ENCODE peak calls at places on chromosomes 16 and 17, in nine cellular contexts. One of them, this sample, is unnamed.

GRCh38 chr16:30748634-30749445 is 615 bp downstream of the PHKG2 start:
- DNase-seq in fibroblast of the aortic adventitia: peak
- DNase-seq in HFFc6: peak
- DNase-seq in neural progenitor cell: peak
- DNase-seq in activated gamma-delta T cell treated with Interleukin-2 at 50 U/mL for 16 hours: peak
- DNase-seq in effector memory CD8-positive, alpha-beta T cell: no peak
- DNase-seq in Calu3: peak
- DNase-seq in KBM-7: no peak
- DNase-seq in NCI-H1092 treated with DMSO at 0.1 percent for 48 hours: no peak
- DNase-seq in this sample: peak

GRCh38 chr17:66952031-66952524 is 12.4 kb upstream of the CACNG4 start:
- DNase-seq in neural progenitor cell: peak
- DNase-seq in KBM-7: no peak
- DNase-seq in Calu3: peak
- DNase-seq in fibroblast of the aortic adventitia: no peak
- DNase-seq in NCI-H1092 treated with DMSO at 0.1 percent for 48 hours: no peak
- DNase-seq in activated gamma-delta T cell treated with Interleukin-2 at 50 U/mL for 16 hours: no peak
- DNase-seq in effector memory CD8-positive, alpha-beta T cell: no peak
- DNase-seq in HFFc6: peak
- DNase-seq in this sample: peak

GRCh38 chr17:77361986-77362620 is 221.3 kb downstream of the SEC14L1 start:
- DNase-seq in activated gamma-delta T cell treated with Interleukin-2 at 50 U/mL for 16 hours: no peak
- DNase-seq in neural progenitor cell: no peak
- DNase-seq in KBM-7: no peak
- DNase-seq in effector memory CD8-positive, alpha-beta T cell: no peak
- DNase-seq in fibroblast of the aortic adventitia: no peak
- DNase-seq in Calu3: no peak
- DNase-seq in HFFc6: no peak
- DNase-seq in NCI-H1092 treated with DMSO at 0.1 percent for 48 hours: no peak
- DNase-seq in this sample: no peak

GRCh38 chr17:29686998-29687397 is 64.3 kb upstream of the CORO6 start:
- DNase-seq in Calu3: no peak
- DNase-seq in effector memory CD8-positive, alpha-beta T cell: no peak
- DNase-seq in activated gamma-delta T cell treated with Interleukin-2 at 50 U/mL for 16 hours: no peak
- DNase-seq in neural progenitor cell: no peak
- DNase-seq in fibroblast of the aortic adventitia: no peak
- DNase-seq in NCI-H1092 treated with DMSO at 0.1 percent for 48 hours: no peak
- DNase-seq in HFFc6: no peak
- DNase-seq in KBM-7: no peak
- DNase-seq in this sample: no peak

GRCh38 chr16:86396318-86396882 is 113.9 kb upstream of the FOXF1 start:
- DNase-seq in NCI-H1092 treated with DMSO at 0.1 percent for 48 hours: no peak
- DNase-seq in KBM-7: no peak
- DNase-seq in activated gamma-delta T cell treated with Interleukin-2 at 50 U/mL for 16 hours: no peak
- DNase-seq in HFFc6: peak
- DNase-seq in neural progenitor cell: no peak
- DNase-seq in fibroblast of the aortic adventitia: peak
- DNase-seq in Calu3: no peak
- DNase-seq in effector memory CD8-positive, alpha-beta T cell: no peak
- DNase-seq in this sample: no peak

GRCh38 chr16:53509906-53510703 is 7.1 kb upstream of the AKTIP start:
- DNase-seq in fibroblast of the aortic adventitia: peak
- DNase-seq in NCI-H1092 treated with DMSO at 0.1 percent for 48 hours: peak
- DNase-seq in HFFc6: peak
- DNase-seq in activated gamma-delta T cell treated with Interleukin-2 at 50 U/mL for 16 hours: peak
- DNase-seq in neural progenitor cell: peak
- DNase-seq in Calu3: peak
- DNase-seq in KBM-7: peak
- DNase-seq in effector memory CD8-positive, alpha-beta T cell: peak
- DNase-seq in this sample: peak

GRCh38 chr16:69188716-69189115 is 1.8 kb downstream of the SNTB2 start:
- DNase-seq in effector memory CD8-positive, alpha-beta T cell: no peak
- DNase-seq in neural progenitor cell: peak
- DNase-seq in NCI-H1092 treated with DMSO at 0.1 percent for 48 hours: no peak
- DNase-seq in activated gamma-delta T cell treated with Interleukin-2 at 50 U/mL for 16 hours: no peak
- DNase-seq in HFFc6: peak
- DNase-seq in fibroblast of the aortic adventitia: peak
- DNase-seq in KBM-7: no peak
- DNase-seq in Calu3: no peak
- DNase-seq in this sample: no peak

GRCh38 chr16:11355862-11356261 is 10.6 kb downstream of the RMI2 start:
- DNase-seq in HFFc6: no peak
- DNase-seq in NCI-H1092 treated with DMSO at 0.1 percent for 48 hours: no peak
- DNase-seq in activated gamma-delta T cell treated with Interleukin-2 at 50 U/mL for 16 hours: no peak
- DNase-seq in effector memory CD8-positive, alpha-beta T cell: no peak
- DNase-seq in KBM-7: no peak
- DNase-seq in neural progenitor cell: no peak
- DNase-seq in Calu3: no peak
- DNase-seq in fibroblast of the aortic adventitia: no peak
- DNase-seq in this sample: no peak

GRCh38 chr17:51585514-51586104 is 325.3 kb downstream of the UTP18 start:
- DNase-seq in NCI-H1092 treated with DMSO at 0.1 percent for 48 hours: no peak
- DNase-seq in fibroblast of the aortic adventitia: no peak
- DNase-seq in Calu3: peak
- DNase-seq in effector memory CD8-positive, alpha-beta T cell: no peak
- DNase-seq in HFFc6: no peak
- DNase-seq in KBM-7: peak
- DNase-seq in neural progenitor cell: peak
- DNase-seq in activated gamma-delta T cell treated with Interleukin-2 at 50 U/mL for 16 hours: no peak
- DNase-seq in this sample: no peak

GRCh38 chr16:57720142-57720575 is 15.4 kb upstream of the KATNB1 start:
- DNase-seq in activated gamma-delta T cell treated with Interleukin-2 at 50 U/mL for 16 hours: peak
- DNase-seq in neural progenitor cell: peak
- DNase-seq in Calu3: peak
- DNase-seq in fibroblast of the aortic adventitia: peak
- DNase-seq in NCI-H1092 treated with DMSO at 0.1 percent for 48 hours: peak
- DNase-seq in effector memory CD8-positive, alpha-beta T cell: peak
- DNase-seq in KBM-7: peak
- DNase-seq in HFFc6: peak
- DNase-seq in this sample: peak

GRCh38 chr16:82063456-82064082 is 28.5 kb downstream of the HSD17B2 start:
- DNase-seq in HFFc6: no peak
- DNase-seq in neural progenitor cell: no peak
- DNase-seq in effector memory CD8-positive, alpha-beta T cell: no peak
- DNase-seq in NCI-H1092 treated with DMSO at 0.1 percent for 48 hours: no peak
- DNase-seq in fibroblast of the aortic adventitia: no peak
- DNase-seq in Calu3: no peak
- DNase-seq in KBM-7: no peak
- DNase-seq in activated gamma-delta T cell treated with Interleukin-2 at 50 U/mL for 16 hours: no peak
- DNase-seq in this sample: no peak

GRCh38 chr16:83356266-83356665 is 451.5 kb upstream of the HSBP1 start:
- DNase-seq in NCI-H1092 treated with DMSO at 0.1 percent for 48 hours: peak
- DNase-seq in neural progenitor cell: peak
- DNase-seq in fibroblast of the aortic adventitia: peak
- DNase-seq in KBM-7: peak
- DNase-seq in activated gamma-delta T cell treated with Interleukin-2 at 50 U/mL for 16 hours: no peak
- DNase-seq in Calu3: peak
- DNase-seq in HFFc6: peak
- DNase-seq in effector memory CD8-positive, alpha-beta T cell: no peak
- DNase-seq in this sample: peak

GRCh38 chr17:50219345-50219744 is 17.9 kb upstream of the COL1A1 start:
- DNase-seq in fibroblast of the aortic adventitia: peak
- DNase-seq in HFFc6: peak
- DNase-seq in neural progenitor cell: no peak
- DNase-seq in KBM-7: no peak
- DNase-seq in NCI-H1092 treated with DMSO at 0.1 percent for 48 hours: no peak
- DNase-seq in effector memory CD8-positive, alpha-beta T cell: no peak
- DNase-seq in activated gamma-delta T cell treated with Interleukin-2 at 50 U/mL for 16 hours: no peak
- DNase-seq in Calu3: peak
- DNase-seq in this sample: peak

GRCh38 chr17:8315740-8316217 is 5.7 kb downstream of the ARHGEF15 start:
- DNase-seq in effector memory CD8-positive, alpha-beta T cell: no peak
- DNase-seq in activated gamma-delta T cell treated with Interleukin-2 at 50 U/mL for 16 hours: no peak
- DNase-seq in Calu3: no peak
- DNase-seq in neural progenitor cell: peak
- DNase-seq in KBM-7: no peak
- DNase-seq in NCI-H1092 treated with DMSO at 0.1 percent for 48 hours: no peak
- DNase-seq in HFFc6: no peak
- DNase-seq in fibroblast of the aortic adventitia: no peak
- DNase-seq in this sample: no peak

GRCh38 chr17:82346342-82347300 is 12.4 kb upstream of the TEX19 start:
- DNase-seq in fibroblast of the aortic adventitia: no peak
- DNase-seq in HFFc6: no peak
- DNase-seq in activated gamma-delta T cell treated with Interleukin-2 at 50 U/mL for 16 hours: no peak
- DNase-seq in Calu3: peak
- DNase-seq in neural progenitor cell: no peak
- DNase-seq in effector memory CD8-positive, alpha-beta T cell: no peak
- DNase-seq in KBM-7: peak
- DNase-seq in NCI-H1092 treated with DMSO at 0.1 percent for 48 hours: no peak
- DNase-seq in this sample: no peak

GRCh38 chr17:57256708-57257112 is 387 bp downstream of the MSI2 start:
- DNase-seq in Calu3: no peak
- DNase-seq in activated gamma-delta T cell treated with Interleukin-2 at 50 U/mL for 16 hours: peak
- DNase-seq in NCI-H1092 treated with DMSO at 0.1 percent for 48 hours: peak
- DNase-seq in HFFc6: no peak
- DNase-seq in neural progenitor cell: peak
- DNase-seq in KBM-7: no peak
- DNase-seq in effector memory CD8-positive, alpha-beta T cell: peak
- DNase-seq in fibroblast of the aortic adventitia: peak
- DNase-seq in this sample: no peak

GRCh38 chr17:36877774-36878173 is 59.5 kb upstream of the LHX1 start:
- DNase-seq in fibroblast of the aortic adventitia: peak
- DNase-seq in Calu3: no peak
- DNase-seq in KBM-7: no peak
- DNase-seq in neural progenitor cell: no peak
- DNase-seq in HFFc6: no peak
- DNase-seq in NCI-H1092 treated with DMSO at 0.1 percent for 48 hours: no peak
- DNase-seq in activated gamma-delta T cell treated with Interleukin-2 at 50 U/mL for 16 hours: no peak
- DNase-seq in effector memory CD8-positive, alpha-beta T cell: no peak
- DNase-seq in this sample: no peak

This sample was measured in hepatic stellate cell.